ENCODE peak calls at places on chromosomes 7 and 10, in eight cellular contexts. U is fibroblast of lung; T is tibial artery; Y is IMR-90; I is lung; H is H9; V is pancreas; C is CD4-positive, alpha-beta T cell. D is an unnamed sample.

GRCh38 chr10:89207801-89208551 is 859 bp upstream of the CH25H start:
- DNase-seq in H (peak; percentile 59), C (no peak), U (no peak), V (peak; percentile 18), I (no peak), Y (no peak), T (no peak), D (peak; percentile 25)

GRCh38 chr10:118778727-118779126 is 24.0 kb upstream of the CACUL1 start:
- DNase-seq in T (no peak), C (no peak), I (no peak), V (no peak), U (no peak), Y (no peak), H (no peak), D (no peak)

GRCh38 chr7:121563177-121563576 is 167.1 kb upstream of the FAM3C start:
- DNase-seq in I (no peak), U (no peak), T (no peak), V (no peak), H (no peak), C (no peak), Y (no peak), D (no peak)

GRCh38 chr10:70562036-70562710 is 40.4 kb downstream of the PRF1 start:
- DNase-seq in V (no peak), H (no peak), Y (no peak), U (peak; percentile 65), C (no peak), I (no peak), T (no peak), D (no peak)

GRCh38 chr7:107592361-107593024 is 12.4 kb downstream of the BCAP29 start:
- DNase-seq in U (peak; percentile 84), I (no peak), H (no peak), V (no peak), Y (peak; percentile 86), C (no peak), T (no peak), D (no peak)

GRCh38 chr7:135645296-135645904 is 16.9 kb upstream of the STMP1 start:
- DNase-seq in C (no peak), I (no peak), Y (peak; percentile 64), T (no peak), U (peak; percentile 66), V (peak; percentile 21), H (no peak), D (peak; percentile 63)

GRCh38 chr10:55024718-55025117 is 223.7 kb upstream of the PCDH15 start:
- DNase-seq in I (no peak), C (no peak), H (no peak), U (peak; percentile 11), Y (no peak), V (no peak), T (no peak), D (peak; percentile 74)

GRCh38 chr10:51422311-51423120 is 276.9 kb downstream of the CSTF2T start:
- DNase-seq in I (peak; percentile 51), U (peak; percentile 80), V (peak; percentile 65), H (peak; percentile 55), T (peak; percentile 63), Y (peak; percentile 76), C (no peak), D (peak; percentile 61)

GRCh38 chr10:49029666-49030065 is 85.7 kb downstream of the VSTM4 start:
- DNase-seq in Y (no peak), V (no peak), C (no peak), I (no peak), H (no peak), U (no peak), T (no peak), D (no peak)

GRCh38 chr10:12628964-12629766 is 279.8 kb downstream of the CAMK1D start:
- DNase-seq in V (no peak), T (no peak), U (no peak), C (no peak), Y (no peak), I (no peak), H (no peak), D (no peak)

GRCh38 chr10:97538839-97539238 is 33.7 kb upstream of the ANKRD2 start:
- DNase-seq in I (no peak), Y (no peak), V (no peak), U (no peak), H (no peak), C (no peak), T (no peak), D (no peak)

DNA sequence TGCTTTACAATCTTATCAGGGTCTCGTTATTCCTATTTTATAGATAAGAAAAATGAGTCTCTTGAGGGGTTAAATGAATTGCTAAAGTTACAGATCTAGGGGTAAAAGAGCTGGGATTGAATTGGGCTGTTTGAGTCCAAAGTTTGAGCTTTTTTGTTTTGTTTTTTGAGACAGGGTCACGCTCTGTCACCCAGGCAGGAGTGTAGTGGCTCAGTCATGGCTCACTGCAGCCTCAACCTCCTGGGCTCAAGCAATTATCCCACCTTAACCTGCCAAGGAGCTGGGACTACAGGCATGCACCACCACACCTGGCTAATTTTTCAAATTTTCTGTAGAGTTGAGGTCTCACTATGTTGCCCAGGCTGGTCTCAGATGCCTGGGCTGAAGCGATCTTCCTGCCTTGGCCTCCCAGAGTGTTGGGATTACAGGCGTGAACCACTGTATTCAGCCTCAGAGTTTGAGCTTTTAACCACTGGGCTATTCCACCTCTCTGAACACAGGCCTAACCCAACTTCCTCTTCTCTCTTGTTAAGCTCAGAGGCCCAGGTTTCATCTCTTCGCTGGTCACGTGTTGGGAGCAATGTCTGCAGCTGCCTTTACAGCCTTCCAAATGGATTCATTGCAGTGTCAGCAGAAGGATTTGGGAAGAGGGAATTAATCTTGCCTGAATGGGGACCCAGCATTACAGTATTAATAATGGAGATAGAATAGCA is 7.9 kb downstream of the SUFU start:
- DNase-seq in V (no peak), I (no peak), T (no peak), U (no peak), H (no peak), C (no peak), Y (no peak), D (no peak)
- H3K27ac ChIP-seq in V (no peak overlapping the region), I (no peak overlapping the region), T (no peak overlapping the region), U (no peak overlapping the region), H (no peak overlapping the region), C (no peak overlapping the region), Y (no peak overlapping the region), D (no peak overlapping the region)

GRCh38 chr7:130958846-130959245 is 224.8 kb upstream of the KLF14 start:
- DNase-seq in V (no peak), T (no peak), I (no peak), U (no peak), C (no peak), H (no peak), Y (no peak), D (no peak)

GRCh38 chr7:130962109-130962508 is 228.1 kb upstream of the KLF14 start:
- DNase-seq in T (no peak), C (no peak), H (no peak), Y (no peak), V (no peak), U (no peak), I (no peak), D (no peak)

GRCh38 chr7:130961128-130961601 is 227.2 kb upstream of the KLF14 start:
- DNase-seq in T (no peak), U (peak; percentile 54), V (no peak), C (peak; percentile 56), I (no peak), H (no peak), Y (peak; percentile 77), D (peak; percentile 76)

GRCh38 chr7:130959743-130960207 is 225.8 kb upstream of the KLF14 start:
- DNase-seq in U (peak; percentile 73), C (no peak), H (no peak), T (no peak), V (no peak), Y (peak; percentile 85), I (no peak), D (peak; percentile 86)

GRCh38 chr7:130960208-130960988 is 226.4 kb upstream of the KLF14 start:
- DNase-seq in U (peak; percentile 99), H (no peak), V (no peak), C (no peak), Y (peak; percentile 99), I (peak; percentile 38), T (no peak), D (peak; percentile 98)
- TF ChIP-seq CTCF in U (no peak), H (no peak), V (no peak), C (no peak), Y (no peak), I (no peak), T (no peak), D (no peak)

DNA sequence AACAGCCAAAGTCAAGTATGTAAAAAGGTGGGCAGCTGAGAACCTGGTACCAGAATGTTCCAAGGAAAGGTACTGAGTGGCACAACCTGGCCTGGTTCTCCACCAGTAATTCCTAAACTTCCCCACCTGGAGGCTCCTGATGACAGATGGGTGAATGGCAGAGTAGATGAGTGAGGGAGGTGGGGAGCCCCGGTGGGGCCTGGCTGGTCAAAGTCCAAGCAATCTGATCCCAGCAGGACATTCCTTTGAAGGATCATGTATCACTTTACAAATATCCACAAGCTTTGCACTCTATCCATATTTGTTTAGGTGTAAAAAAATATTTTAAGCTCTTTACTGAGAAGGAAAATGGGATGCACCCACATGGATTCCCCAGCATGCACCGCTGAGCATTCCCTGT is 250.2 kb downstream of the DPP6 start:
- DNase-seq in I (no peak), H (no peak), Y (no peak), U (no peak), T (no peak), C (no peak), V (no peak), D (no peak)
- H3K9me3 ChIP-seq in I (no peaks in the 10 kb centered on the region), H (no peaks in the 10 kb centered on the region), Y (peaks cover 43% of the 10 kb centered on the region), U (no peaks in the 10 kb centered on the region), T (no peaks in the 10 kb centered on the region), C (no peaks in the 10 kb centered on the region), V (no peaks in the 10 kb centered on the region), D (no peaks in the 10 kb centered on the region)

DNA sequence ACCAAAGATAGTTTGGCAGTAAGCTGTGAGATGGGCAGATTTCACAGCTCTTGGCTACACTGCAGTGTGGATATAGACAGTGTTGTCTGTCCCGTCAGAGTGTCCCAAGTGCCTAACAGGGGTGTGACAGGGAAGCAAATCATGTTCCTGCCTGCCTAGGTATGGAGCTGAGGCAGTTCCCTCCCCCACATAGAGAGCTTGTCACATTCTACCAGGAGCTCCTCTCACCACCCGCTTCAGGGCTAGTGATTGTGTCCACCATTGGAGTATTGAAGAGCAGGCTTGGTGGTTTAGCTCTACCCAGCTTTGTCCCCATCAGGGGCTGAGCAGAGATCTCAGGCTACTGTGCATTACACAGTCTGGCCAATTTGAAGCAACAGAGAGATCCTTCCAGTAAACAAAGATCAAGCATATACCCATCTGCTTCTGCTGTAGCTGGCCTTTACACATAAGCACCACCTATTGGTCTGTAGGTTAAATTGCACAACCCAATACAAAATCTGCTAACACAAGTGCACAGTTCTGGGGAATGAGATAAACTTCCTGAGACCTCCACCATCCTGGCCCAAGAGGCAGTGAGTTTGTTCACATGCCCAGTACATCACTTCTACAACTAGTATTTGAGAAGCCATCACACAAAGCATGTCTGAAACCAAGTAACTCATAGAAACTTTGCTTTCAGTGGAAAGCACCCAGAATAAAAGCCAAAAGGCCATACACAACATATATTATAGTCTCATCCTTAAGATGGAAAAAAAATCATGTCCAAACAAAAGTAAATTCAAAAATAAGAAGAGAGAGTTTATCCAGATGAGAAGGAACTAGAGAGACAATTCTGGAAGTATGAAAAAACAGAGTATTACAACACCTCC is 67.3 kb downstream of the GLCCI1 start:
- DNase-seq in U (peak; percentile 66), H (peak; percentile 33), T (no peak), Y (peak; percentile 55), C (no peak), I (no peak), V (no peak), D (peak; percentile 6)
- H3K27ac ChIP-seq in U (no peak overlapping the region), H (no peak overlapping the region), T (no peak overlapping the region), Y (no peak overlapping the region), C (no peak overlapping the region), I (no peak overlapping the region), V (no peak overlapping the region), D (no peak overlapping the region)

D was measured in cardiac muscle cell.